ENCODE peak calls at places on chromosomes 16 and 17, in four cellular contexts. T, S, V and M are unnamed samples.

GRCh38 chr16:88320947-88321634 is 61.7 kb upstream of the ZNF469 start:
- DNase-seq in T (no peak), S (no peak), V (peak; percentile 72), M (peak; percentile 20)

GRCh38 chr17:81392909-81393654 is 2.2 kb upstream of the BAHCC1 start:
- DNase-seq in T (peak; percentile 49), S (no peak), V (no peak), M (no peak)

GRCh38 chr17:4032738-4033137 is 68.5 kb upstream of the ATP2A3 start:
- DNase-seq in T (peak; percentile 31), S (no peak), V (no peak), M (peak; percentile 9)

GRCh38 chr17:73281926-73282325 is 20.2 kb upstream of the CPSF4L start:
- DNase-seq in T (no peak), S (no peak), V (no peak), M (no peak)

GRCh38 chr17:4161560-4162221 is 18.7 kb downstream of the CYB5D2 start:
- DNase-seq in T (no peak), S (no peak), V (no peak), M (no peak)

GRCh38 chr17:81471804-81472456 is 40.7 kb downstream of the ACTG1 start:
- DNase-seq in T (peak; percentile 55), S (no peak), V (peak; percentile 93), M (peak; percentile 45)

GRCh38 chr17:77441130-77441920 is 300.6 kb downstream of the SEC14L1 start:
- DNase-seq in T (no peak), S (peak; percentile 90), V (no peak), M (peak; percentile 87)

GRCh38 chr17:81396278-81396721 is 1.0 kb downstream of the BAHCC1 start:
- DNase-seq in T (no peak), S (no peak), V (no peak), M (no peak)

GRCh38 chr17:77324227-77324626 is 183.5 kb downstream of the SEC14L1 start:
- DNase-seq in T (peak; percentile 6), S (peak; percentile 63), V (no peak), M (no peak)

GRCh38 chr16:27445502-27446175 is 43.7 kb downstream of the IL21R start:
- DNase-seq in T (no peak), S (peak; percentile 67), V (no peak), M (peak; percentile 16)

GRCh38 chr17:48542114-48542955 is 2.6 kb downstream of the HOXB2 start:
- DNase-seq in T (no peak), S (no peak), V (peak; percentile 33), M (peak; percentile 41)

GRCh38 chr16:68908000-68908313 is 64.6 kb downstream of the TANGO6 start:
- DNase-seq in T (no peak), S (no peak), V (no peak), M (no peak)

GRCh38 chr17:18246880-18247612 is 11.5 kb downstream of the FLII start:
- DNase-seq in T (peak; percentile 96), S (peak; percentile 87), V (peak; percentile 90), M (peak; percentile 51)

GRCh38 chr16:9012848-9013507 is 49.3 kb upstream of the USP7 start:
- DNase-seq in T (peak; percentile 87), S (no peak), V (peak; percentile 15), M (peak; percentile 21)

GRCh38 chr16:57533618-57534336 is 2.6 kb downstream of the CCDC102A start:
- DNase-seq in T (peak; percentile 5), S (peak; percentile 81), V (peak; percentile 16), M (peak; percentile 47)

GRCh38 chr17:61351745-61352407 is 47.8 kb upstream of the TBX2 start:
- DNase-seq in T (no peak), S (no peak), V (no peak), M (no peak)

GRCh38 chr16:86575095-86575685 is 3.2 kb upstream of the FOXL1 start:
- DNase-seq in T (no peak), S (no peak), V (no peak), M (no peak)

GRCh38 chr16:86229866-86230656 is 280.3 kb upstream of the FOXF1 start:
- DNase-seq in T (no peak), S (peak; percentile 42), V (no peak), M (no peak)

GRCh38 chr17:10162034-10162433 is 36.4 kb downstream of the GAS7 start:
- DNase-seq in T (no peak), S (no peak), V (no peak), M (no peak)

GRCh38 chr17:35374766-35375344 is 1.4 kb upstream of the SLFN11 start:
- DNase-seq in T (no peak), S (no peak), V (no peak), M (no peak)

GRCh38 chr16:89132194-89133005 is 38.7 kb downstream of the ACSF3 start:
- DNase-seq in T (no peak), S (no peak), V (no peak), M (no peak)

GRCh38 chr17:40015998-40016691 is 905 bp downstream of the CSF3 start:
- DNase-seq in T (no peak), S (no peak), V (no peak), M (no peak)

GRCh38 chr16:27918755-27919154 is 144.8 kb downstream of the GSG1L start:
- DNase-seq in T (no peak), S (no peak), V (peak; percentile 30), M (no peak)

GRCh38 chr17:2081564-2081963 is 26.7 kb downstream of the HIC1 start:
- DNase-seq in T (no peak), S (no peak), V (no peak), M (no peak)

GRCh38 chr17:64406321-64407200 is 15.9 kb upstream of the PECAM1 start:
- DNase-seq in T (peak; percentile 31), S (peak; percentile 73), V (no peak), M (no peak)

GRCh38 chr17:9696279-9697044 is 51.1 kb downstream of the USP43 start:
- DNase-seq in T (no peak), S (no peak), V (no peak), M (no peak)

GRCh38 chr17:17024778-17025300 is 17.4 kb upstream of the MPRIP start:
- DNase-seq in T (no peak), S (no peak), V (no peak), M (no peak)

GRCh38 chr17:82003411-82004381 is 19.0 kb downstream of the CENPX start:
- DNase-seq in T (no peak), S (no peak), V (no peak), M (peak; percentile 23)

GRCh38 chr17:1384881-1385280 is 15.1 kb downstream of the YWHAE start:
- DNase-seq in T (no peak), S (no peak), V (no peak), M (no peak)

GRCh38 chr17:14301761-14302401 is 1.0 kb downstream of the HS3ST3B1 start:
- DNase-seq in T (no peak), S (peak; percentile 93), V (peak; percentile 45), M (peak; percentile 78)

GRCh38 chr17:80036715-80037477 is 454 bp downstream of the CCDC40 start:
- DNase-seq in T (peak; percentile 69), S (peak; percentile 80), V (peak; percentile 56), M (peak; percentile 33)

GRCh38 chr17:8650119-8650499 is 19.6 kb upstream of the MYH10 start:
- DNase-seq in T (no peak), S (no peak), V (no peak), M (no peak)

GRCh38 chr16:64933890-64934289 is 188.0 kb downstream of the CDH11 start:
- DNase-seq in T (no peak), S (no peak), V (no peak), M (no peak)

GRCh38 chr16:2498531-2499253 is 15.1 kb upstream of the ATP6V0C start:
- DNase-seq in T (no peak), S (no peak), V (no peak), M (no peak)

GRCh38 chr17:39663340-39663687 is 1.8 kb upstream of the TCAP start:
- DNase-seq in T (peak; percentile 40), S (no peak), V (no peak), M (no peak)

DNA sequence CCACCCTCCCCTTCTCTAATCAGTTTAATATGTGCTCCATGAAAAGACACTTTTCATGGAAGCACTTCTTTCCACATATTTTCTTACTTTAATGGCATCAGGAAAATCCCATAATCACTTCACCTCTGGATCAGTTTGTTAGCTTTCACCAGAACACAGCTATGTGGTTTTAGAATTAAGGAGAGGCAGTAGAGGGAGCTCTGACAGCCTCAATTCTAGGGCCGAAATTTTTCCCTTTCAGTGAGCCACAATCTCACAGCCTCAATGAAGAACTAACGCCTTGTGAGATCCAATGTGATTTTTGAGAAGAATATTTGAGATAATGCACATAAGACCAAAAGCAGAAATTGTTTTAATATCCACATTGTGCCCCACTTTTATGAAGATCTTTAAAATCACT is 1494.0 kb upstream of the CDH8 start:
- DNase-seq in T (no peak), S (no peak), V (no peak), M (no peak)
- TF ChIP-seq CTCF in T (no peak), S (no peak), V (no peak), M (no peak)

DNA sequence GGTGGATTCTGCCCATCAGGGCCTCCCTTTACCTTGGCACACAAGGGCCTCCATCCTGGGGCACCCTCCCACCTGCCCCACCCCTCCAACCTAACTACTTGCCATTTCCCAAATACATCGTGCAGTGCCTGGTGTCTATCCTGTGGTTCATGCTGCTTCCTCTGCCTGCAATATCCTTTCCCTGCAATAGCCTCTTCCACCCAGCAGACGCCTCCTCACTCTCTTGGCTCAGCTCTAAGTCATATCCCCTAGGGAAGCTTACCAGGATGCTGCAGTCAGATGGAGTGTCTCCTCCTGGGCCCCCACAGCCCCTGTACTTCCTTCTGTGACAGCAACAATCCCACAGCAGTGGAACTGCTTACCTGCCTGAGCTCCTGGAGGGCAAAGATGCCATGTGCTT is 36.7 kb downstream of the CCDC182 start:
- DNase-seq in T (no peak), S (no peak), V (no peak), M (no peak)
- TF ChIP-seq CTCF in T (no peak), S (no peak), V (no peak), M (no peak)

GRCh38 chr17:49708515-49709161 is 874 bp upstream of the SLC35B1 start:
- DNase-seq in T (no peak), S (peak; percentile 83), V (peak; percentile 23), M (no peak)
- TF ChIP-seq CTCF in T (no peak), S (peak; percentile 30), V (no peak), M (no peak)

DNA sequence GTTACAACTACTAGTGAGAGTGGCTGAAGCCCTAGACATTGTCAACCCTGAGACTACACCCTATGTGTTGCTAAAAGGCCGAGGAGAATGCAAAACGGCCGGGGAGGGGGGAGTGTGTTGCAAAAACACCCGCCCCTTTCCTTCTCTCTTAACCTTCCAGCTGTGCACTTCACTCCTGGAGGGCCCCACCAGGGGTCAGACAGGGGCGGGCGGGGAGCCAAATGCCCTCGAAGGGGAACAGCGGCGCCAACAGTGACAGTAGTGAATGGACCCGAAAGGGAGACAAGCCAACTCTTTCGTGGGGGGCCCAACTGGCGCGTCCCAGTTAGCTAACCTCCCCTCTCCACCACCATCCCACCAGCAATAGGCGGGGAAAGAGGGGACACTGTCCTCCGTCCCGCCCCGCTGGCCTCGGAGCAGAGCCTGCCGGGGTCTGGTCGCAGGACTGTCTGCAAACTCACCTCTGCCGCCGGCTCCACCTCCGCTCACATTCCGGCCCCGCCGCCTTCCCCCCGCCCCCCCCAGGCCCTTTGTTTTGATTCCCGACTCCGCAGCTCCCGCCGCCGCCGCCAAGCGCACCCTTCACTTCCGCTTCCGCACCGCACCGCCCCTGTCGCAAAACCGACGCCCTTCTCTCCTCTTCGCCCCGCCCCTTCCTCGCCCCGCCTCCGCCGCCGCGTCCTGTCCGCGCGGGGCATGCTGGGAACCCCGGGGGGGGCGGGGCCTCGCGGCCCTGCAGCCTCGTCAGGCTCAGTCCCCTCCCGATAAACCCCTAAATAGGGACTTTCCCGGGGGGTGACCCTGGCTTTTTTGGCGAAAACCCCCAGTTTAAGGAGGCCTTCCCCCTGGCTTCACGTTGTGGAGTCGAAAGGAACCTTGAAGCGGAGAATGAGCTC is at the start of gene MARF1:
- DNase-seq in T (peak; percentile 99), S (peak; percentile 99), V (peak; percentile 98), M (peak; percentile 99)
- TF ChIP-seq CTCF in T (no peak), S (peak; percentile 67), V (no peak), M (peak; percentile 57)